ENCODE peak calls at places on chromosomes 11 and 22, in seven cellular contexts. One of them, this sample, is unnamed.

GRCh38 chr11:78253797-78254196 is 65.1 kb downstream of the USP35 start:
- DNase-seq in HCT116: no peak
- DNase-seq in SK-N-SH: no peak
- DNase-seq in K562: no peak
- DNase-seq in H1: no peak
- DNase-seq in GM12878: no peak
- DNase-seq in HepG2: no peak
- DNase-seq in this sample: no peak

GRCh38 chr11:77819921-77820564 is 479 bp downstream of the RSF1 start:
- DNase-seq in HepG2: peak
- DNase-seq in GM12878: no peak
- DNase-seq in HCT116: no peak
- DNase-seq in H1: peak
- DNase-seq in SK-N-SH: peak
- DNase-seq in K562: peak
- DNase-seq in this sample: peak

GRCh38 chr11:17378655-17379054 is 9.8 kb downstream of the KCNJ11 start:
- DNase-seq in SK-N-SH: no peak
- DNase-seq in K562: no peak
- DNase-seq in H1: no peak
- DNase-seq in GM12878: no peak
- DNase-seq in HepG2: no peak
- DNase-seq in HCT116: no peak
- DNase-seq in this sample: no peak

GRCh38 chr11:122796128-122796717 is 42.1 kb upstream of the CRTAM start:
- DNase-seq in SK-N-SH: peak
- DNase-seq in GM12878: no peak
- DNase-seq in H1: peak
- DNase-seq in HCT116: no peak
- DNase-seq in HepG2: peak
- DNase-seq in K562: peak
- DNase-seq in this sample: peak

GRCh38 chr11:58628446-58628845 is 6.0 kb downstream of the CNTF start:
- DNase-seq in GM12878: no peak
- DNase-seq in SK-N-SH: no peak
- DNase-seq in HepG2: no peak
- DNase-seq in HCT116: no peak
- DNase-seq in K562: no peak
- DNase-seq in H1: no peak
- DNase-seq in this sample: no peak

GRCh38 chr11:67002297-67002913 is 20.5 kb upstream of the SYT12 start:
- DNase-seq in GM12878: no peak
- DNase-seq in HCT116: no peak
- DNase-seq in H1: peak
- DNase-seq in SK-N-SH: no peak
- DNase-seq in K562: no peak
- DNase-seq in HepG2: no peak
- DNase-seq in this sample: no peak

GRCh38 chr11:94544832-94545640 is 1.3 kb downstream of the FUT4 start:
- DNase-seq in SK-N-SH: no peak
- DNase-seq in GM12878: no peak
- DNase-seq in H1: peak
- DNase-seq in HCT116: no peak
- DNase-seq in HepG2: no peak
- DNase-seq in K562: no peak
- DNase-seq in this sample: no peak

GRCh38 chr22:39661501-39661841 is 90.9 kb downstream of the CACNA1I start:
- DNase-seq in HCT116: no peak
- DNase-seq in SK-N-SH: no peak
- DNase-seq in K562: no peak
- DNase-seq in HepG2: no peak
- DNase-seq in GM12878: no peak
- DNase-seq in H1: no peak
- DNase-seq in this sample: no peak

GRCh38 chr22:33921576-33922181 is 1.4 kb upstream of the LARGE1 start:
- DNase-seq in H1: peak
- DNase-seq in HepG2: peak
- DNase-seq in GM12878: no peak
- DNase-seq in K562: no peak
- DNase-seq in SK-N-SH: peak
- DNase-seq in HCT116: no peak
- DNase-seq in this sample: peak

GRCh38 chr22:24590596-24591173 is 2.2 kb downstream of the LRRC75B start:
- DNase-seq in H1: no peak
- DNase-seq in K562: no peak
- DNase-seq in HCT116: no peak
- DNase-seq in SK-N-SH: no peak
- DNase-seq in HepG2: no peak
- DNase-seq in GM12878: no peak
- DNase-seq in this sample: no peak

GRCh38 chr11:131684111-131685060 is 314.0 kb downstream of the NTM start:
- DNase-seq in HCT116: no peak
- DNase-seq in HepG2: no peak
- DNase-seq in GM12878: no peak
- DNase-seq in K562: no peak
- DNase-seq in SK-N-SH: no peak
- DNase-seq in H1: peak
- DNase-seq in this sample: no peak

GRCh38 chr22:20422271-20422958 is 15.2 kb downstream of the SCARF2 start:
- DNase-seq in HepG2: no peak
- DNase-seq in HCT116: no peak
- DNase-seq in GM12878: no peak
- DNase-seq in H1: no peak
- DNase-seq in K562: no peak
- DNase-seq in SK-N-SH: peak
- DNase-seq in this sample: no peak

GRCh38 chr11:33052241-33052640 is 12.9 kb downstream of the TCP11L1 start:
- DNase-seq in K562: no peak
- DNase-seq in GM12878: no peak
- DNase-seq in SK-N-SH: no peak
- DNase-seq in HCT116: no peak
- DNase-seq in H1: no peak
- DNase-seq in HepG2: no peak
- DNase-seq in this sample: no peak

GRCh38 chr11:134527382-134528243 is 115.6 kb upstream of the B3GAT1 start:
- DNase-seq in HepG2: no peak
- DNase-seq in GM12878: no peak
- DNase-seq in SK-N-SH: no peak
- DNase-seq in H1: peak
- DNase-seq in HCT116: no peak
- DNase-seq in K562: no peak
- DNase-seq in this sample: peak

GRCh38 chr11:127230392-127230791 is 229.8 kb upstream of the KIRREL3 start:
- DNase-seq in H1: no peak
- DNase-seq in GM12878: no peak
- DNase-seq in HCT116: no peak
- DNase-seq in K562: no peak
- DNase-seq in SK-N-SH: no peak
- DNase-seq in HepG2: no peak
- DNase-seq in this sample: no peak

GRCh38 chr11:73889019-73889418 is 12.2 kb downstream of the PAAF1 start:
- DNase-seq in SK-N-SH: no peak
- DNase-seq in HCT116: no peak
- DNase-seq in GM12878: no peak
- DNase-seq in H1: no peak
- DNase-seq in HepG2: no peak
- DNase-seq in K562: no peak
- DNase-seq in this sample: no peak

GRCh38 chr11:70063121-70063520 is 15.0 kb upstream of the ANO1 start:
- DNase-seq in H1: peak
- DNase-seq in K562: no peak
- DNase-seq in SK-N-SH: no peak
- DNase-seq in HepG2: no peak
- DNase-seq in GM12878: no peak
- DNase-seq in HCT116: no peak
- DNase-seq in this sample: no peak

GRCh38 chr22:30523646-30524489 is 18.4 kb upstream of the SEC14L4 start:
- DNase-seq in GM12878: no peak
- DNase-seq in HepG2: no peak
- DNase-seq in H1: no peak
- DNase-seq in SK-N-SH: no peak
- DNase-seq in HCT116: no peak
- DNase-seq in K562: peak
- DNase-seq in this sample: no peak

GRCh38 chr11:46800177-46800576 is 45.9 kb downstream of the CKAP5 start:
- DNase-seq in HCT116: no peak
- DNase-seq in H1: no peak
- DNase-seq in K562: no peak
- DNase-seq in HepG2: no peak
- DNase-seq in GM12878: no peak
- DNase-seq in SK-N-SH: no peak
- DNase-seq in this sample: no peak

GRCh38 chr11:10484461-10485180 is 29.6 kb downstream of the AMPD3 start:
- DNase-seq in HCT116: no peak
- DNase-seq in K562: no peak
- DNase-seq in H1: no peak
- DNase-seq in GM12878: no peak
- DNase-seq in SK-N-SH: no peak
- DNase-seq in HepG2: no peak
- DNase-seq in this sample: no peak
- TF ChIP-seq JUND in HCT116: no peak
- TF ChIP-seq JUND in K562: no peak
- TF ChIP-seq JUND in H1: no peak
- TF ChIP-seq JUND in GM12878: no peak
- TF ChIP-seq JUND in SK-N-SH: no peak
- TF ChIP-seq JUND in HepG2: no peak
- TF ChIP-seq JUND in this sample: no peak

GRCh38 chr22:37202001-37202555 is 10.2 kb downstream of the SSTR3 start:
- DNase-seq in GM12878: no peak
- DNase-seq in HCT116: no peak
- DNase-seq in SK-N-SH: no peak
- DNase-seq in H1: no peak
- DNase-seq in K562: no peak
- DNase-seq in HepG2: no peak
- DNase-seq in this sample: no peak

GRCh38 chr22:37199103-37199838 is 11.2 kb upstream of the C1QTNF6 start:
- DNase-seq in HCT116: peak
- DNase-seq in SK-N-SH: peak
- DNase-seq in H1: peak
- DNase-seq in HepG2: peak
- DNase-seq in K562: peak
- DNase-seq in GM12878: peak
- DNase-seq in this sample: peak

GRCh38 chr22:37202706-37203105 is 9.6 kb downstream of the SSTR3 start:
- DNase-seq in HCT116: no peak
- DNase-seq in SK-N-SH: no peak
- DNase-seq in GM12878: no peak
- DNase-seq in H1: no peak
- DNase-seq in K562: no peak
- DNase-seq in HepG2: no peak
- DNase-seq in this sample: no peak

GRCh38 chr22:37199839-37200161 is 11.8 kb upstream of the C1QTNF6 start:
- DNase-seq in SK-N-SH: peak
- DNase-seq in GM12878: no peak
- DNase-seq in HepG2: peak
- DNase-seq in HCT116: no peak
- DNase-seq in K562: no peak
- DNase-seq in H1: no peak
- DNase-seq in this sample: peak

DNA sequence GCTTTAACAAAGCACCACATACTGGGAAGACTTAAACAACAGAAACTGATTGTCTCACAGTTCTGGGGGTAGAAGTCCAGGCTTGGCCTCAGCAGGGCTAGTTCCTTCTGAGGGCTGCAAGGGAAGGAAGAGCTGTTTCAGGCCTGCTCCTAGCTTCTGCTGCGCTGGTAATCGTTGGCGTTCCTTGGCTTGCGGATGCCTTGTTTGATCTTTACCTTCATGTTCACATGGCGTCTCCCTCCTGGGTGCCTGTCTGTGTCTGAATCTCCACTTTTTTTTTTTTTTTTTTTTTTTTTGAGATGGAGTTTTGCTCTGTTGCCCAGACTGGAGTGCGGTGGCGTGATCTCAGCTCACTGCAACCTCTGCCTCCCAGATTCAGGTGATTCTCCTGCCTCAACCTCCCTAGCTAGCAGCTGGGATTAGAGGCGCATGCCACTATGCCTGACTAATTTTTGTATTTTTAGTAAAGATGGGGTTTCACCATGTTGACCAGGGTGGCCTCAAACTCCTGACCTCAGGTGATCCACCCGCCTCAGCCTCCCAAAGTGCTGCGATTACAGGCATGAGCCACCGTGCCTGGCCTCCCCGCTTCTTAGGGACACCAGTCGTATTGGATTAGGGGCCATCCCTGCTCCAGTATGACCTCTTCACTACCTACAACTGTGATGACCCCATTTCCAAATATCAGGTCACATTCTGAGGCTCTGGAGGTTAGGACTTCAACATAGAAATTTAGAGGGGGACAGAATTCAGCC is 11.0 kb downstream of the SSTR3 start:
- DNase-seq in K562: no peak
- DNase-seq in GM12878: no peak
- DNase-seq in HCT116: no peak
- DNase-seq in SK-N-SH: no peak
- DNase-seq in H1: no peak
- DNase-seq in HepG2: no peak
- DNase-seq in this sample: no peak
- TF ChIP-seq JUND in K562: no peak
- TF ChIP-seq JUND in GM12878: no peak
- TF ChIP-seq JUND in HCT116: no peak
- TF ChIP-seq JUND in SK-N-SH: no peak
- TF ChIP-seq JUND in H1: no peak
- TF ChIP-seq JUND in HepG2: no peak
- TF ChIP-seq JUND in this sample: no peak

GRCh38 chr11:64322925-64323260 is 5.0 kb downstream of the PRDX5 start:
- DNase-seq in SK-N-SH: no peak
- DNase-seq in HepG2: no peak
- DNase-seq in K562: peak
- DNase-seq in GM12878: no peak
- DNase-seq in HCT116: no peak
- DNase-seq in H1: no peak
- DNase-seq in this sample: no peak

GRCh38 chr11:64320556-64320955 is 2.6 kb downstream of the PRDX5 start:
- DNase-seq in K562: no peak
- DNase-seq in SK-N-SH: no peak
- DNase-seq in HCT116: no peak
- DNase-seq in GM12878: no peak
- DNase-seq in HepG2: no peak
- DNase-seq in H1: no peak
- DNase-seq in this sample: no peak

GRCh38 chr11:64321026-64321425 is 3.1 kb downstream of the PRDX5 start:
- DNase-seq in HCT116: no peak
- DNase-seq in SK-N-SH: no peak
- DNase-seq in H1: no peak
- DNase-seq in GM12878: no peak
- DNase-seq in K562: no peak
- DNase-seq in HepG2: no peak
- DNase-seq in this sample: no peak

GRCh38 chr11:64323373-64323772 is 5.5 kb downstream of the PRDX5 start:
- DNase-seq in GM12878: no peak
- DNase-seq in HCT116: no peak
- DNase-seq in H1: no peak
- DNase-seq in HepG2: no peak
- DNase-seq in K562: no peak
- DNase-seq in SK-N-SH: no peak
- DNase-seq in this sample: no peak

GRCh38 chr11:64321533-64321932 is 3.6 kb downstream of the PRDX5 start:
- DNase-seq in SK-N-SH: no peak
- DNase-seq in H1: no peak
- DNase-seq in HCT116: no peak
- DNase-seq in GM12878: no peak
- DNase-seq in K562: no peak
- DNase-seq in HepG2: no peak
- DNase-seq in this sample: no peak
- TF ChIP-seq JUND in SK-N-SH: no peak
- TF ChIP-seq JUND in H1: no peak
- TF ChIP-seq JUND in HCT116: no peak
- TF ChIP-seq JUND in GM12878: no peak
- TF ChIP-seq JUND in K562: no peak
- TF ChIP-seq JUND in HepG2: no peak
- TF ChIP-seq JUND in this sample: no peak

GRCh38 chr11:119619665-119620064 is 109.3 kb downstream of the NECTIN1 start:
- DNase-seq in HepG2: no peak
- DNase-seq in SK-N-SH: no peak
- DNase-seq in HCT116: no peak
- DNase-seq in K562: no peak
- DNase-seq in GM12878: peak
- DNase-seq in H1: no peak
- DNase-seq in this sample: no peak
- TF ChIP-seq JUND in HepG2: no peak
- TF ChIP-seq JUND in SK-N-SH: no peak
- TF ChIP-seq JUND in HCT116: no peak
- TF ChIP-seq JUND in K562: no peak
- TF ChIP-seq JUND in GM12878: no peak
- TF ChIP-seq JUND in H1: no peak
- TF ChIP-seq JUND in this sample: no peak